ENCODE peak calls at places on chromosomes 4 and X, in four cellular contexts. One of them, this sample, is unnamed. For H3K4me1 and H3K27me3, the result is how much of the 10 kb centered on the place peaks cover.

GRCh38 chrX:18428006-18428405 is 2.6 kb downstream of the CDKL5 start:
- DNase-seq in tibial artery: no peak
- DNase-seq in mesenchymal stem cell: no peak
- DNase-seq in sigmoid colon: no peak
- DNase-seq in this sample: no peak

GRCh38 chrX:149462849-149463248 is 42.3 kb downstream of the IDS start:
- DNase-seq in tibial artery: no peak
- DNase-seq in mesenchymal stem cell: no peak
- DNase-seq in sigmoid colon: no peak
- DNase-seq in this sample: no peak

GRCh38 chrX:120087289-120088017 is 10.0 kb upstream of the RHOXF2B start:
- DNase-seq in tibial artery: no peak
- DNase-seq in mesenchymal stem cell: no peak
- DNase-seq in sigmoid colon: no peak
- DNase-seq in this sample: no peak

GRCh38 chrX:152635941-152636340 is 1.8 kb upstream of the GABRQ start:
- DNase-seq in tibial artery: no peak
- DNase-seq in mesenchymal stem cell: peak
- DNase-seq in sigmoid colon: no peak
- DNase-seq in this sample: no peak

GRCh38 chr4:7539659-7540058 is 104.9 kb upstream of the PSAPL1 start:
- DNase-seq in tibial artery: no peak
- DNase-seq in mesenchymal stem cell: no peak
- DNase-seq in sigmoid colon: no peak
- DNase-seq in this sample: no peak

GRCh38 chr4:74013269-74013668 is 14.8 kb upstream of the CXCL5 start:
- DNase-seq in tibial artery: no peak
- DNase-seq in mesenchymal stem cell: no peak
- DNase-seq in sigmoid colon: no peak
- DNase-seq in this sample: no peak

GRCh38 chr4:52408037-52408436 is 251.1 kb downstream of the USP46 start:
- DNase-seq in tibial artery: no peak
- DNase-seq in mesenchymal stem cell: no peak
- DNase-seq in sigmoid colon: no peak
- DNase-seq in this sample: no peak

GRCh38 chrX:39377773-39378172 is 576.5 kb downstream of the MID1IP1 start:
- DNase-seq in tibial artery: no peak
- DNase-seq in mesenchymal stem cell: no peak
- DNase-seq in sigmoid colon: no peak
- DNase-seq in this sample: no peak

GRCh38 chr4:151324449-151325319 is 721 bp downstream of the SH3D19 start:
- DNase-seq in tibial artery: peak
- DNase-seq in mesenchymal stem cell: peak
- DNase-seq in sigmoid colon: peak
- DNase-seq in this sample: peak

GRCh38 chr4:90145331-90145730 is 18.1 kb downstream of the CCSER1 start:
- DNase-seq in tibial artery: no peak
- DNase-seq in mesenchymal stem cell: no peak
- DNase-seq in sigmoid colon: no peak
- DNase-seq in this sample: no peak

GRCh38 chr4:42612898-42613297 is 44.0 kb downstream of the ATP8A1 start:
- DNase-seq in tibial artery: no peak
- DNase-seq in mesenchymal stem cell: no peak
- DNase-seq in sigmoid colon: no peak
- DNase-seq in this sample: no peak

GRCh38 chr4:7507381-7507780 is 72.7 kb upstream of the PSAPL1 start:
- DNase-seq in tibial artery: no peak
- DNase-seq in mesenchymal stem cell: peak
- DNase-seq in sigmoid colon: no peak
- DNase-seq in this sample: no peak

GRCh38 chr4:88143504-88143903 is 14.9 kb downstream of the ABCG2 start:
- DNase-seq in tibial artery: no peak
- DNase-seq in mesenchymal stem cell: peak
- DNase-seq in sigmoid colon: no peak
- DNase-seq in this sample: no peak

GRCh38 chrX:135086197-135086854 is 34.0 kb downstream of the ETDB start:
- DNase-seq in tibial artery: no peak
- DNase-seq in mesenchymal stem cell: peak
- DNase-seq in sigmoid colon: no peak
- DNase-seq in this sample: no peak

GRCh38 chr4:32775049-32775448 is 2054.9 kb downstream of the PCDH7 start:
- DNase-seq in tibial artery: no peak
- DNase-seq in mesenchymal stem cell: peak
- DNase-seq in sigmoid colon: no peak
- DNase-seq in this sample: no peak

GRCh38 chr4:864456-865120 is 38.7 kb upstream of the CPLX1 start:
- DNase-seq in tibial artery: no peak
- DNase-seq in mesenchymal stem cell: no peak
- DNase-seq in sigmoid colon: no peak
- DNase-seq in this sample: no peak

GRCh38 chr4:168636506-168637176 is 139.8 kb downstream of the PALLD start:
- DNase-seq in tibial artery: no peak
- DNase-seq in mesenchymal stem cell: peak
- DNase-seq in sigmoid colon: no peak
- DNase-seq in this sample: no peak

GRCh38 chrX:4380710-4381109 is 667.3 kb upstream of the PRKX start:
- DNase-seq in tibial artery: no peak
- DNase-seq in mesenchymal stem cell: no peak
- DNase-seq in sigmoid colon: no peak
- DNase-seq in this sample: no peak

GRCh38 chr4:94978904-94979303 is 221.1 kb downstream of the BMPR1B start:
- DNase-seq in tibial artery: no peak
- DNase-seq in mesenchymal stem cell: no peak
- DNase-seq in sigmoid colon: no peak
- DNase-seq in this sample: no peak

GRCh38 chr4:73612032-73612431 is 8.2 kb downstream of the RASSF6 start:
- DNase-seq in tibial artery: no peak
- DNase-seq in mesenchymal stem cell: no peak
- DNase-seq in sigmoid colon: no peak
- DNase-seq in this sample: no peak

GRCh38 chr4:33649015-33649414 is 2595.3 kb downstream of the ARAP2 start:
- DNase-seq in tibial artery: no peak
- DNase-seq in mesenchymal stem cell: peak
- DNase-seq in sigmoid colon: no peak
- DNase-seq in this sample: no peak

GRCh38 chr4:163920426-163920825 is 425.9 kb downstream of the TMA16 start:
- DNase-seq in tibial artery: no peak
- DNase-seq in mesenchymal stem cell: no peak
- DNase-seq in sigmoid colon: no peak
- DNase-seq in this sample: no peak

GRCh38 chr4:119040261-119040660 is 95.4 kb upstream of the MYOZ2 start:
- DNase-seq in tibial artery: no peak
- DNase-seq in mesenchymal stem cell: no peak
- DNase-seq in sigmoid colon: no peak
- DNase-seq in this sample: no peak

GRCh38 chr4:52932586-52933482 is 70.7 kb downstream of the RASL11B start:
- DNase-seq in tibial artery: no peak
- DNase-seq in mesenchymal stem cell: no peak
- DNase-seq in sigmoid colon: no peak
- DNase-seq in this sample: no peak

GRCh38 chrX:39564751-39565150 is 533.0 kb downstream of the BCOR start:
- DNase-seq in tibial artery: no peak
- DNase-seq in mesenchymal stem cell: no peak
- DNase-seq in sigmoid colon: no peak
- DNase-seq in this sample: no peak

GRCh38 chr4:76200771-76201224 is 12.8 kb downstream of the SCARB2 start:
- DNase-seq in tibial artery: no peak
- DNase-seq in mesenchymal stem cell: no peak
- DNase-seq in sigmoid colon: no peak
- DNase-seq in this sample: no peak

GRCh38 chr4:183600189-183600685 is 58.7 kb downstream of the RWDD4 start:
- DNase-seq in tibial artery: no peak
- DNase-seq in mesenchymal stem cell: peak
- DNase-seq in sigmoid colon: no peak
- DNase-seq in this sample: no peak

GRCh38 chrX:19462231-19462630 is 53.1 kb downstream of the MAP3K15 start:
- DNase-seq in tibial artery: no peak
- DNase-seq in mesenchymal stem cell: no peak
- DNase-seq in sigmoid colon: no peak
- DNase-seq in this sample: no peak

GRCh38 chr4:118738999-118739690 is 54.0 kb downstream of the METTL14 start:
- DNase-seq in tibial artery: no peak
- DNase-seq in mesenchymal stem cell: no peak
- DNase-seq in sigmoid colon: no peak
- DNase-seq in this sample: no peak

GRCh38 chr4:76105652-76106051 is 31.1 kb downstream of the ART3 start:
- DNase-seq in tibial artery: no peak
- DNase-seq in mesenchymal stem cell: no peak
- DNase-seq in sigmoid colon: no peak
- DNase-seq in this sample: no peak

GRCh38 chrX:134721766-134722532 is 63.7 kb upstream of the PLAC1 start:
- DNase-seq in tibial artery: no peak
- DNase-seq in mesenchymal stem cell: no peak
- DNase-seq in sigmoid colon: no peak
- DNase-seq in this sample: no peak

GRCh38 chr4:18536420-18536819 is 514.9 kb upstream of the LCORL start:
- DNase-seq in tibial artery: no peak
- DNase-seq in mesenchymal stem cell: no peak
- DNase-seq in sigmoid colon: no peak
- DNase-seq in this sample: no peak

GRCh38 chrX:109440475-109440874 is 41.4 kb downstream of the GUCY2F start:
- DNase-seq in tibial artery: no peak
- DNase-seq in mesenchymal stem cell: no peak
- DNase-seq in sigmoid colon: no peak
- DNase-seq in this sample: no peak

GRCh38 chrX:7515681-7516413 is 327.1 kb upstream of the VCX start:
- DNase-seq in tibial artery: no peak
- DNase-seq in mesenchymal stem cell: no peak
- DNase-seq in sigmoid colon: no peak
- DNase-seq in this sample: no peak

GRCh38 chr4:7266525-7267292 is 74.4 kb downstream of the SORCS2 start:
- DNase-seq in tibial artery: no peak
- DNase-seq in mesenchymal stem cell: peak
- DNase-seq in sigmoid colon: no peak
- DNase-seq in this sample: no peak

DNA sequence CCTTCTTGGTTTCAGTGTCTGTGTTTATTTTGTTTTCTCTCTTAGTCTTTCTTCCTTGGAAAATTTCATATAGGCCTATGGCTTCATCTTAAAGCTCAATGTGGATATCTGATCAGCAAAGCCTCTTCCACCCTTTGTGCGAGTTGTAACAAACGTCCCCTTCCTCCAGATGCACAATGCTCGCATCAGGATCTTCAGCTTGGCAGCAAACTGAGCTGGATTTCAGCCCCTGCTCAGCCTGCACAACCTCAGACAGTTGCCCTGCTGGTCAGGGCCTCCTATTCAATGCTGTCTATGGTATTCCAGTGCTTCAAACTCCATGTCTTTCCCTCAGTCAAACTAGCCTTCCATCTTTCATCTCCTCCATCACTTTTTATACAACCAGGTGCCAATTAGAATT is 309.4 kb downstream of the ARHGAP24 start:
- DNase-seq in tibial artery: no peak
- DNase-seq in mesenchymal stem cell: peak
- DNase-seq in sigmoid colon: no peak
- DNase-seq in this sample: no peak
- H3K27ac ChIP-seq in tibial artery: peak
- H3K27ac ChIP-seq in mesenchymal stem cell: no peak
- H3K27ac ChIP-seq in sigmoid colon: no peak
- H3K27ac ChIP-seq in this sample: no peak

DNA sequence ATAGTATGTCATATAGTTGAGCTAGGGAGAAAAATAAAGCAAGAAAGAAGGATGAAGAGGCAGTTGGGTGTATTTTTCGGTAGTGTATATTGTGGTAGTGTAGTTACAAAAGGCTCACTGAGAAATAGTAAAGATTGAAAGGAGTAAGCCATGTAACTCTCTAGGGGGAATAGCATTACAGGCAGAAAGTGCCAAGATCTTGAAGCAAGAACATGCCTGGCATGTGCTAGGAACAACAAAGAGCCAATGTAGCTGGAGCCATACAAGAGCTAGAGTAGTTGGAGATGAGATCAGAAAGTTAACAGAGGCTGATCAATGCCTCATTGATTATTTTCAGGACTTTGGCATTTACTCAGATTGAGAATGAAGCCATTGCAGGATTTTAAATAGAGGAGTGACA is 3.0 kb downstream of the ABCE1 start:
- DNase-seq in tibial artery: no peak
- DNase-seq in mesenchymal stem cell: no peak
- DNase-seq in sigmoid colon: no peak
- DNase-seq in this sample: no peak
- H3K4me1 ChIP-seq in tibial artery: under half
- H3K4me1 ChIP-seq in mesenchymal stem cell: under half
- H3K4me1 ChIP-seq in sigmoid colon: under half
- H3K4me1 ChIP-seq in this sample: under half

GRCh38 chr4:8872402-8873291 is 1.0 kb upstream of the HMX1 start:
- DNase-seq in tibial artery: no peak
- DNase-seq in mesenchymal stem cell: no peak
- DNase-seq in sigmoid colon: no peak
- DNase-seq in this sample: no peak
- H3K27me3 ChIP-seq in tibial artery: under half
- H3K27me3 ChIP-seq in mesenchymal stem cell: under half
- H3K27me3 ChIP-seq in sigmoid colon: half or more
- H3K27me3 ChIP-seq in this sample: under half

GRCh38 chrX:153727108-153727931 is 2.7 kb downstream of the ABCD1 start:
- DNase-seq in tibial artery: peak
- DNase-seq in mesenchymal stem cell: no peak
- DNase-seq in sigmoid colon: peak
- DNase-seq in this sample: peak
- H3K27ac ChIP-seq in tibial artery: peak
- H3K27ac ChIP-seq in mesenchymal stem cell: peak
- H3K27ac ChIP-seq in sigmoid colon: peak
- H3K27ac ChIP-seq in this sample: peak

DNA sequence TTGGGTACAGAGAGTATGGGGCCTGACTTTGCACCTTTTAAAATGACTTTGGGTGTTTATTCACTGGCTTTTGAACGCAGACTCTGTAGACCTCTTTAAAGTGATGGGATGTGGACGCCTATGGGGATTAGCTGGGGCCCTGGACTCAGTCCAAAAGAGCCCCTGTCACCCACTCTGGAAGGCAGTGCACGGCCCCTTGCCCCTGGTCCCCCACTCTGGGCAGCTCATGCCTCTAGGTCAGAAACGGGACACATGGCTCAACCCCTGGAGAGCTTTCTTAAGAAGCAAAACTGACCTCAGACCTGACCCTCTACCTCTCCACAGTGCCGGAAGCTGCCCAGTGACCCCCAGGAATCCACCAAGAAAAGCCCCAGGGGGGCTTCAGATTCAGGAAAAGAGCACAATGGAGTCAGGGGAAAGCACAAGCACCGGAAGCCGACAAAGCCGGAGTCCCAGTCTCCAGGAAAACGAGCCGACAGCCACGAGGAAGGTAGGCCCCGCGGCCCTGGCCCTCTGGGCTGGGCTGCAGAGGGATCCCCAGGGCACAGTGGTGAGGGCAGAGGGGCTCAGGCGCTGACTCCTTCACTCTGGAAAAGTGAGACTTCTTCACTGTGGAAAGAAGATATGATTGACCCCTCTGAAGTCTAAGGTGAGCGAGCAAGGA is 38.4 kb downstream of the BCORL1 start:
- DNase-seq in tibial artery: no peak
- DNase-seq in mesenchymal stem cell: no peak
- DNase-seq in sigmoid colon: no peak
- DNase-seq in this sample: no peak
- H3K4me1 ChIP-seq in tibial artery: under half
- H3K4me1 ChIP-seq in mesenchymal stem cell: under half
- H3K4me1 ChIP-seq in sigmoid colon: under half
- H3K4me1 ChIP-seq in this sample: under half

This sample was measured in right cardiac atrium.